ENCODE peak calls at places on chromosomes 4 and X, in four cellular contexts. K is PC-9; V is NT2/D1; B is CD8-positive, alpha-beta memory T cell. L is an unnamed sample.

GRCh38 chrX:20857746-20858145 is 516.5 kb upstream of the CNKSR2 start:
- DNase-seq in K (no peak), B (no peak), V (peak; percentile 71), L (no peak)

GRCh38 chrX:2425281-2426071 is 75.3 kb downstream of the DHRSX start:
- DNase-seq in V (no peak), B (no peak), K (no peak), L (no peak)

GRCh38 chrX:37995428-37995827 is 10.9 kb upstream of the SYTL5 start:
- DNase-seq in B (no peak), K (no peak), V (no peak), L (no peak)

GRCh38 chr4:162485486-162485885 is 321.7 kb upstream of the FSTL5 start:
- DNase-seq in B (no peak), K (no peak), V (no peak), L (no peak)

GRCh38 chr4:70177117-70177516 is 18.4 kb upstream of the ODAM start:
- DNase-seq in K (no peak), V (no peak), B (no peak), L (no peak)

GRCh38 chr4:122958505-122958904 is 36.1 kb upstream of the NUDT6 start:
- DNase-seq in K (no peak), B (no peak), V (no peak), L (no peak)

GRCh38 chr4:3651267-3651846 is 114.8 kb upstream of the ADRA2C start:
- DNase-seq in K (no peak), V (no peak), B (no peak), L (no peak)

GRCh38 chr4:26826721-26827120 is 33.9 kb upstream of the STIM2 start:
- DNase-seq in V (no peak), B (no peak), K (no peak), L (no peak)

GRCh38 chrX:100424012-100424411 is 13.9 kb upstream of the PCDH19 start:
- DNase-seq in V (no peak), B (no peak), K (no peak), L (no peak)

GRCh38 chrX:46588263-46588662 is 14.7 kb downstream of the CHST7 start:
- DNase-seq in B (no peak), V (no peak), K (no peak), L (no peak)

GRCh38 chrX:76477352-76477751 is 49.8 kb downstream of the MAGEE1 start:
- DNase-seq in V (no peak), B (no peak), K (no peak), L (no peak)

GRCh38 chrX:80876877-80877276 is 67.2 kb upstream of the BRWD3 start:
- DNase-seq in V (peak; percentile 8), B (no peak), K (no peak), L (no peak)

GRCh38 chr4:154039435-154040061 is 250.7 kb upstream of the SFRP2 start:
- DNase-seq in K (no peak), B (no peak), V (no peak), L (no peak)

GRCh38 chr4:7402526-7402925 is 32.2 kb downstream of the PSAPL1 start:
- DNase-seq in V (no peak), B (no peak), K (peak; percentile 86), L (no peak)

GRCh38 chrX:154373340-154374306 is 811 bp downstream of the FLNA start:
- DNase-seq in B (no peak), V (no peak), K (peak; percentile 76), L (no peak)

GRCh38 chrX:103687073-103687695 is 685 bp upstream of the MORF4L2 start:
- DNase-seq in V (no peak), K (no peak), B (peak; percentile 80), L (peak; percentile 89)

GRCh38 chr4:111066001-111066400 is 443.1 kb upstream of the PITX2 start:
- DNase-seq in B (no peak), V (no peak), K (no peak), L (no peak)

GRCh38 chrX:149004936-149005335 is 500.2 kb downstream of the IDS start:
- DNase-seq in B (no peak), K (no peak), V (no peak), L (no peak)

GRCh38 chr4:70300215-70300614 is 34.6 kb upstream of the CABS1 start:
- DNase-seq in B (no peak), K (no peak), V (no peak), L (no peak)

GRCh38 chr4:184399505-184399893 is 74.9 kb downstream of the IRF2 start:
- DNase-seq in K (no peak), V (no peak), B (no peak), L (no peak)

GRCh38 chr4:1568855-1569460 is 115.2 kb downstream of the FAM53A start:
- DNase-seq in B (no peak), K (no peak), V (no peak), L (no peak)

GRCh38 chr4:104420766-104421165 is 73.9 kb downstream of the CXXC4 start:
- DNase-seq in K (no peak), B (no peak), V (no peak), L (no peak)

GRCh38 chr4:141448490-141448889 is 187.9 kb upstream of the IL15 start:
- DNase-seq in K (no peak), V (no peak), B (no peak), L (no peak)

GRCh38 chrX:150897371-150898319 is 823 bp downstream of the CD99L2 start:
- DNase-seq in B (peak; percentile 21), V (no peak), K (no peak), L (peak; percentile 15)

GRCh38 chrX:119025900-119026299 is 46.9 kb upstream of the CT47C1 start:
- DNase-seq in V (no peak), B (no peak), K (no peak), L (no peak)

GRCh38 chr4:14792702-14793227 is 209.5 kb upstream of the CPEB2 start:
- DNase-seq in V (no peak), K (no peak), B (no peak), L (no peak)

GRCh38 chrX:117570160-117570559 is 546.5 kb downstream of the KLHL13 start:
- DNase-seq in K (no peak), B (no peak), V (no peak), L (no peak)

GRCh38 chr4:166064706-166065105 is 191.7 kb downstream of the TLL1 start:
- DNase-seq in B (no peak), V (no peak), K (peak; percentile 42), L (no peak)

GRCh38 chr4:85779165-85779564 is 304.2 kb downstream of the ARHGAP24 start:
- DNase-seq in B (no peak), V (no peak), K (no peak), L (no peak)

GRCh38 chr4:38791005-38791404 is 8.2 kb upstream of the TLR10 start:
- DNase-seq in V (no peak), K (no peak), B (no peak), L (no peak)

GRCh38 chr4:98938386-98938785 is 9.5 kb upstream of the EIF4E start:
- DNase-seq in V (no peak), B (no peak), K (peak; percentile 42), L (no peak)

GRCh38 chr4:89024051-89024675 is 32.8 kb downstream of the FAM13A start:
- DNase-seq in V (peak; percentile 22), K (peak; percentile 60), B (peak; percentile 17), L (peak; percentile 65)

GRCh38 chrX:30577362-30577961 is at the start of gene TASL:
- DNase-seq in B (no peak), V (no peak), K (no peak), L (no peak)
- H3K4me3 ChIP-seq in B (peak within 1 kb of the TSS; percentile 52), V (no peak within 1 kb of the TSS), K (no peak within 1 kb of the TSS), L (no peak within 1 kb of the TSS)

GRCh38 chr4:169220446-169220845 is 50.3 kb downstream of the SH3RF1 start:
- DNase-seq in K (no peak), B (no peak), V (no peak), L (no peak)

GRCh38 chr4:169222768-169223167 is 48.0 kb downstream of the SH3RF1 start:
- DNase-seq in B (no peak), V (no peak), K (no peak), L (no peak)

GRCh38 chr4:169220854-169221311 is 49.9 kb downstream of the SH3RF1 start:
- DNase-seq in B (no peak), K (no peak), V (no peak), L (no peak)

GRCh38 chr4:169219440-169219839 is 51.3 kb downstream of the SH3RF1 start:
- DNase-seq in B (no peak), K (no peak), V (no peak), L (no peak)

DNA sequence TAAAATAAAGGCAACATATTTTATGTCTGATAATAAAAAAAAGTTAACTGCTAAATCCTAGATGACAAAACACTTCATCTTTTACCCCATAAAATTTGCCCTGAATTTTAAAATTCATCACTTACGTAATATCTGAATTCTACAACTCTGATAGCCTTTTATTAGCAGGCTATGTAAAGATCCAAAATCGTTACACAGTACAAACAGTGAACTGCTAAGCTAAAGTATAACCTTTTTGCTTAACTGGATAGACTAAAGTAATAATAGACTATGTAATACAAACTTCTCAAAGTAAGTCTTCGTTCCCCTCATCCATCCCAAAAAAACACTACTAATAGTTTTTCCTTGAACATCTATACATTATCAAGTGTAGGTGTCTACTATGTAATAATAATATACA is 49.1 kb downstream of the SH3RF1 start:
- DNase-seq in K (no peak), B (no peak), V (no peak), L (no peak)
- H3K4me1 ChIP-seq in K (peaks cover 22% of the 10 kb centered on the region), B (no peaks in the 10 kb centered on the region), V (no peaks in the 10 kb centered on the region), L (peaks cover 12% of the 10 kb centered on the region)

DNA sequence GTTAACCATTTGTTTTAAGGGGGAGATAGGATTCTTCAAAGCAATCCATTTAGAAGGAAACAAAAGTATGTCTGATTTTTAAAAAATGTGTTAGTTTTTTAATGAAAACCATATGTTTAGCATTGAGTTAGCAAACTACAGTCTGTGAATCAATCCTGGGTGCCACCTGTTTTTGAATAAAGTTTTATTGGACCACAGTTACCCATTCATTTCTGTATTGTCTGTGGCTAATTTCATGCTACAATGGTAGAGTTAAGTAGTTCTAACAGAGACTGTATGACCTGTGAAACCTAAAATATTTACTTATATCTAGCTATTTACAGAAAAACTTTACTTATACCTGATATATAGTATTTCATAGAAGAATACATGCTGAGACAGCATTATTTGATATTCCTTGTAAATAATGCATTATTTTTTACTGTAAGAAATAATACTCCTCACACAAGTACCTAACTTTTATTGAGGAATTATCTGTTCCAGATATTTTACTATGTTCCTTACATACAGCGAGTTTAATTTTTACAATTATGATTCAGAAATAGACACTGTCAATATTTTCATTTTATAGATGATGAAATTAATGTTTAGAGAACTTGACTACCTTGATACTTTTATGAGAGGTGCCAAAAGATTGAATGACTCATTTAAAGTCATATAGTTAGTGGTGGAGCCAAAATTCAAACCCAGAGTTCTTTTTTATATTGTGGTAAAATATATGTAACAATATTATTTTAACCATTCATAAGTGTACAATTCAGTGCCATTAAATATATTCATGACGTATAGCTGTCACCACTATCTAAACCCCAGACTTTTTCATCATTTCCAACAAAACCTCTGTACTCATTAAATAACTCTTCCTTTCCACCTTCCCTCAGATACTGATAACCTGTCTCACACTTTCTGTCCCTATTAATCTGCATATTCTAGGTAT is 122.0 kb downstream of the GLUD2 start:
- DNase-seq in V (no peak), B (no peak), K (no peak), L (no peak)
- H3K27me3 ChIP-seq in V (no peaks in the 10 kb centered on the region), B (no peaks in the 10 kb centered on the region), K (no peaks in the 10 kb centered on the region), L (no peaks in the 10 kb centered on the region)

DNA sequence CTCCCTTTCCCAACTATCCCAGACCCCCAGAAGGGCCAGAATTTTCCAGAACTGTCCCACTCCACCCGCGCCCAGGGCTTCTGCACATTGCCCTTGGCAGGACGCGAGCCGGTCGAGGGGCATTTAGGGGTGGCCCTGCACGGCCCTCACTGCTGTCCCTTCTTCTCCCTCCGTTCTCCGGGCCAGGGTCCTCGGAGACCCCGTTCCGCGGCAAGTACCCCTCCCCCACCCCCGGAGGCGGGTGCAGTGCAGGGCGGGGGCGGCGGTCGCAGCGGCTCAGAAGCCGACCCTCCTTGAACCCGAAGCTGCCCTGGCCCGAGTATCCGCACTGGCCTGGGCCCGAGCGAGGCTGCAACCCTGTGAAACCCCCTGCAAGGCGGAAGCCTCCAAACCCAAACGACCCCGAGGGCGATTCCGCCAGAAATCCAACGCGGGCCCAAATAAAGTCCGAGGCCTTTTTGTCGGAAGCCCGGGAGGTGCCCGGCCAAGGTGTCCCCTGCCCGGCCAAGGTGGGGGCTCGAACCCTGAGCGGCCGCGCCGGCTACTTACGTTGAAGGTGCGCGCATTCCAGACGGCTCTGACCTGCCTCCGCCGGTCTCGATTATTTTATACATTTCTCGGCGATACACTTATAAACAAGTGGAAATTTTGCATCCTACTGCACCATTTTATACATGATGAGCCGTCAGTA is 53.2 kb upstream of the TMEM33 start:
- DNase-seq in K (no peak), B (no peak), V (no peak), L (peak; percentile 70)
- H3K4me3 ChIP-seq in K (peak overlapping the region; percentile 57), B (peak overlapping the region; percentile 43), V (peak overlapping the region; percentile 39), L (peak overlapping the region; percentile 86)

L was measured in BE2C.